ENCODE peak calls at places on chromosomes 6 and 20, in nine cellular contexts. Z is vagina, K is transverse colon, S is H1, M is endothelial cell of umbilical vein, T is suprapubic skin, L is esophagus muscularis mucosa, E is sigmoid colon, Q is HepG2. F is an unnamed sample.

GRCh38 chr6:89818977-89819335 is 638 bp downstream of the MDN1 start:
- DNase-seq in Z (no peak), K (peak), S (no peak), M (peak), T (no peak), L (no peak), E (no peak), Q (peak), F (no peak)

GRCh38 chr20:13268943-13269342 is 47.9 kb downstream of the ISM1 start:
- DNase-seq in Z (no peak), K (no peak), S (no peak), M (no peak), T (no peak), L (no peak), E (no peak), Q (no peak), F (no peak)

GRCh38 chr20:24638546-24639166 is 169.2 kb downstream of the SYNDIG1 start:
- DNase-seq in Z (no peak), K (no peak), S (no peak), M (no peak), T (peak), L (no peak), E (no peak), Q (no peak), F (no peak)

GRCh38 chr6:37994238-37994637 is 174.7 kb downstream of the ZFAND3 start:
- DNase-seq in Z (no peak), K (no peak), S (no peak), M (peak), T (no peak), L (no peak), E (no peak), Q (no peak), F (no peak)

GRCh38 chr6:32886674-32887383 is 32.8 kb downstream of the PSMB9 start:
- DNase-seq in Z (no peak), K (no peak), S (no peak), M (peak), T (no peak), L (no peak), E (no peak), Q (no peak), F (no peak)

GRCh38 chr20:14622796-14623195 is 285.4 kb upstream of the FLRT3 start:
- DNase-seq in Z (no peak), K (no peak), S (peak), M (no peak), T (no peak), L (no peak), E (no peak), Q (peak), F (peak)

GRCh38 chr6:139249387-139249786 is 42.4 kb downstream of the TXLNB start:
- DNase-seq in Z (no peak), K (no peak), S (no peak), M (no peak), T (no peak), L (no peak), E (no peak), Q (no peak), F (no peak)

GRCh38 chr20:2280083-2280482 is 15.7 kb upstream of the TGM3 start:
- DNase-seq in Z (no peak), K (no peak), S (no peak), M (no peak), T (no peak), L (no peak), E (no peak), Q (no peak), F (no peak)

GRCh38 chr6:26342106-26342999 is 22.6 kb upstream of the BTN3A2 start:
- DNase-seq in Z (no peak), K (no peak), S (no peak), M (no peak), T (no peak), L (no peak), E (no peak), Q (no peak), F (no peak)

GRCh38 chr6:168368971-168369370 is 49.4 kb upstream of the DACT2 start:
- DNase-seq in Z (no peak), K (no peak), S (no peak), M (no peak), T (peak), L (no peak), E (peak), Q (no peak), F (no peak)

GRCh38 chr6:142945071-142945445 is at the start of gene HIVEP2:
- DNase-seq in Z (no peak), K (peak), S (no peak), M (peak), T (peak), L (peak), E (peak), Q (peak), F (no peak)

GRCh38 chr20:47487175-47487917 is 14.3 kb upstream of the NCOA3 start:
- DNase-seq in Z (no peak), K (peak), S (no peak), M (peak), T (no peak), L (no peak), E (no peak), Q (no peak), F (no peak)

GRCh38 chr20:58039569-58040092 is 188.8 kb downstream of the ANKRD60 start:
- DNase-seq in Z (peak), K (no peak), S (no peak), M (no peak), T (peak), L (peak), E (peak), Q (no peak), F (no peak)

GRCh38 chr20:946826-947225 is 30.7 kb upstream of the ANGPT4 start:
- DNase-seq in Z (no peak), K (no peak), S (no peak), M (no peak), T (no peak), L (no peak), E (no peak), Q (no peak), F (no peak)

GRCh38 chr6:148577687-148578488 is 168.9 kb upstream of the UST start:
- DNase-seq in Z (no peak), K (peak), S (peak), M (peak), T (no peak), L (peak), E (peak), Q (peak), F (peak)

GRCh38 chr6:162814417-162814988 is 86.7 kb downstream of the PACRG start:
- DNase-seq in Z (no peak), K (no peak), S (no peak), M (no peak), T (no peak), L (no peak), E (no peak), Q (no peak), F (no peak)

GRCh38 chr6:167811689-167812487 is 14.8 kb upstream of the AFDN start:
- DNase-seq in Z (no peak), K (no peak), S (no peak), M (no peak), T (no peak), L (peak), E (no peak), Q (no peak), F (no peak)

GRCh38 chr6:112014483-112014882 is 39.4 kb upstream of the CCN6 start:
- DNase-seq in Z (no peak), K (no peak), S (no peak), M (peak), T (no peak), L (no peak), E (no peak), Q (no peak), F (no peak)

GRCh38 chr6:5085638-5086293 is 625 bp downstream of the PPP1R3G start:
- DNase-seq in Z (peak), K (peak), S (no peak), M (peak), T (no peak), L (no peak), E (no peak), Q (no peak), F (no peak)

DNA sequence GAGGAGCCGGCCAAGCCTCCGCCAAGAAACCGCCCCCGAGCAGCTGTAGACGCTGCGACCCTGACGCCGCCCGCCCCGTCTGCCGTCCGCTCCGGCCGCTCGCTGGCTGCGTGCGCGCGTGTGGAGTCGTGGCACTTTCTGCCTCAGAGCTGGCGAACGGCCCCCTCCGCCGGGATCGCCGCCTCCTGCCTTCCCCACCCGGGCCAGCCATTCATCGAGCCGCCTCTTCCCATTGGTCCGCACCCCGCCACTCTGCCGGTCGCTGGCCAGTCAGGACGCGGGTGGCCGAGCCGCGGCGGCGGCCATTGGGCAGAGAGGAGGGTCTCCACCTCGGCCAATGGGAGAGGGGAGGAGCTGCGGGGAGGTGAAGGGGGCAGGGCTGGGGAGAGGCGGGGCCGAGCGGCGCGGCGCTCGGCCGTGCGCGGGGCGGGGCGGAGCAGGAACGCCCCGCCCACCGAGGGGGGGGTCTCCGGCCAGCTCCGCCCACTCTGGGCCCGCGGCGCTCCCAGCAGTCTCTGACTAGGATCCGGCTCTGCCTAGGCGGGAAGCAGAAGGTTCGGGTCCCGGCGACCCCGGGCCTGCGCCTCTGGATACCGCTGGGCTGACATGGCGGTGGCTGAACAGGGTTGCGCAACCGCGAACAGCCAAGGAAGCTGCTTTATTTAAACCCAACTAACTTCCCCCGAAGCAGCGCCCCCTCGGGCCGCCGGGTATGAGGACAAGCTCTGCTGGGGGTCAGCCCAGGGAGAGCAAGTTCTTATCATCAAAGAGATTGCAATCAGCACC is at the start of gene RRBP1:
- DNase-seq in Z (peak), K (peak), S (peak), M (peak), T (peak), L (peak), E (peak), Q (peak), F (peak)
- TF ChIP-seq POLR2AphosphoS5 in Z (peak), K (peak), S (peak), M (peak), T (peak), L (peak), E (peak), Q (peak), F (peak)

GRCh38 chr6:21801786-21802610 is 208.4 kb downstream of the SOX4 start:
- DNase-seq in Z (no peak), K (no peak), S (no peak), M (no peak), T (no peak), L (no peak), E (no peak), Q (no peak), F (no peak)
- H3K4me3 ChIP-seq in Z (no peak), K (no peak), S (no peak), M (no peak), T (no peak), L (no peak), E (no peak), Q (no peak), F (no peak)

DNA sequence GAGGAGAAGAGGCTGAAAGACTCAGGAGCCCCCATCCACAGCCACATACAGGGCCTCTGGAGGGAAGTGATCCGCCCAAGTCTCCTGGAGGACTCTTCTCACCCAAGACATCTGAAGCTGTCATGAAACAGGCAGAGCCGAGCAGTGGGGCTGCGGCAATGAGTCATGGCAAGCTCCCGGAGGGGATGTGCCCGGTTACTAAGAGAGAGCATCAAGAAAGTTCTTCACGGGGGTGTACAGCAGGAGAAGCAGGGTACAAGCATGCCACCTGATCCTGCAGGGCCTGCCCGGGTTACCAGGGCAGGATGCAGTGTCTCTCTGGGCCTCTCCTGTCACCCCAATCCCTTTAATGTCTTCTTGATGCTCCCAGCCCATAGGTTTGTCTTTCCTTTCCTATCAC is 21.1 kb downstream of the TRIM26 start:
- DNase-seq in Z (no peak), K (no peak), S (no peak), M (no peak), T (no peak), L (peak), E (no peak), Q (no peak), F (no peak)
- TF ChIP-seq POLR2AphosphoS5 in Z (no peak), K (no peak), S (no peak), M (no peak), T (no peak), L (no peak), E (no peak), Q (no peak), F (no peak)

DNA sequence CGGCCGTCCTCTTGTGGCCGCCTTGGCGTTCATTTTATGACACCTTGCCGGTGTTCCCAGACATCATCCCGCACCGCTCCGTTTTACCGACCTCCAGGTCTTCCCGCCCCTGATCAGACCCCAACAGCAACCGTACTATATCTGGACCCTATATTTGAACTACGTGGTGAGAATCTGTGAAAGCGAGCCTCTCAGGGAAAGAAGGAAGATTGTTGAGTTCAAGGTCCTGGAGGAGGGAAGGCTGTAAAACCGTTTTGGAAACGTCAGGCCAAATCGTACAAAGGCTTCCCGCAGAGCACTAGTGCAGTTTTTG is 1.4 kb upstream of the CNR1 start:
- DNase-seq in Z (no peak), K (no peak), S (no peak), M (no peak), T (no peak), L (no peak), E (no peak), Q (no peak), F (no peak)
- H3K4me3 ChIP-seq in Z (peak), K (no peak), S (peak), M (no peak), T (peak), L (peak), E (peak), Q (peak), F (no peak)

GRCh38 chr20:50815162-50815989 is 20.5 kb downstream of the BCAS4 start:
- DNase-seq in Z (no peak), K (peak), S (no peak), M (no peak), T (no peak), L (no peak), E (no peak), Q (no peak), F (no peak)
- TF ChIP-seq POLR2AphosphoS5 in Z (no peak), K (no peak), S (no peak), M (no peak), T (no peak), L (no peak), E (no peak), Q (no peak), F (no peak)

GRCh38 chr6:34226731-34227586 is 9.7 kb upstream of the HMGA1 start:
- DNase-seq in Z (no peak), K (no peak), S (no peak), M (no peak), T (no peak), L (no peak), E (no peak), Q (peak), F (no peak)
- H3K4me3 ChIP-seq in Z (no peak), K (no peak), S (no peak), M (no peak), T (no peak), L (no peak), E (no peak), Q (peak), F (no peak)

DNA sequence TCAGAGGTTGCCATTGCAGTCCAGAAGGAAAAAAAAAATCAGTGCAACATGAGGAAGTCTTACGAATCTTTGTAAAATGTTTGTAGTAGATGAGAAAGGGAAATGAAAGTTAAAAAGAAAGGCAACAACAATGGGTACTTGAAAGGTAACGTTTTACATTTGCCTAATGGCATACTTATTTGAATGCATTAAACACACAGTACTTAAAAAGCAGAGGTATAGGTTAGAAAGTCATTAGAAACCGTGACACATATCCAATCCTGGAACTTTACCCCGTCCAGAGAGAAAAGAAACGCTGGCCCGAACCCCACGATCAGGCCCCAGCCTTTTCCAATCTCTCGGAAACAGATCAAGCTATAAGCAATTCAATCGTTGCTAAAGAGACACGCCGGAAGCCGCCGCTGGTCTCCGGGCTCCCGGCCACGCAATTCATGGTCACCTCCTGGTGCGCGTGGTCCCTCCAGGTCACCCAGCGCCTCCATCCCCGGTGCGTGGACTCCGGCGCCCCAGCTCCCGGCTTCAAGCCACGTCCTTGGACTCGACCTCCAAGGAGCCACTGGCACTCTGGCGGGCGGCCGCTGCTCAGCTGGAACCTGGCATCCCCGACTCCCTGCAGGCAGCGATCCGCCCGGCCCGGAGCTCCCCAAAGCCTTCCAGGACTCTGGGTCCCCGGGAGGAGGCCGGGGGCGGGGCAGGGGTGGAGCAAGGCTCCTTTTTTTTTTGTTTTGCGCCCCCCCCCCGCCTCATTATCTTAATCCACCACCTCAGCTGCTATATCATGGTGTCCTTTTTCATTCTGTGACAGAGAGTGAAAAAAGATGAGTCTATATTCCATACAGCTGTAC is at the start of gene SLC18B1:
- DNase-seq in Z (no peak), K (peak), S (no peak), M (peak), T (peak), L (peak), E (peak), Q (peak), F (no peak)
- TF ChIP-seq POLR2AphosphoS5 in Z (peak), K (no peak), S (peak), M (no peak), T (no peak), L (no peak), E (peak), Q (peak), F (peak)

GRCh38 chr6:145836767-145837166 is 22.2 kb upstream of the FBXO30 start:
- DNase-seq in Z (no peak), K (no peak), S (no peak), M (no peak), T (no peak), L (no peak), E (no peak), Q (no peak), F (no peak)

GRCh38 chr6:145841668-145842067 is 27.1 kb upstream of the FBXO30 start:
- DNase-seq in Z (no peak), K (no peak), S (no peak), M (no peak), T (no peak), L (no peak), E (no peak), Q (no peak), F (no peak)

GRCh38 chr6:145839653-145840052 is 25.1 kb upstream of the FBXO30 start:
- DNase-seq in Z (no peak), K (no peak), S (no peak), M (no peak), T (no peak), L (no peak), E (no peak), Q (no peak), F (no peak)

GRCh38 chr6:145838305-145838704 is 23.7 kb upstream of the FBXO30 start:
- DNase-seq in Z (no peak), K (no peak), S (no peak), M (no peak), T (no peak), L (no peak), E (no peak), Q (no peak), F (no peak)

GRCh38 chr6:145836170-145836569 is 21.6 kb upstream of the FBXO30 start:
- DNase-seq in Z (no peak), K (no peak), S (no peak), M (no peak), T (no peak), L (no peak), E (no peak), Q (no peak), F (no peak)
- H3K4me3 ChIP-seq in Z (no peak), K (no peak), S (no peak), M (no peak), T (no peak), L (no peak), E (no peak), Q (no peak), F (no peak)

GRCh38 chr6:135439549-135439948 is 58.0 kb downstream of the AHI1 start:
- DNase-seq in Z (no peak), K (no peak), S (no peak), M (peak), T (no peak), L (no peak), E (no peak), Q (no peak), F (no peak)

GRCh38 chr6:135438907-135439535 is 58.5 kb downstream of the AHI1 start:
- DNase-seq in Z (no peak), K (no peak), S (no peak), M (peak), T (no peak), L (no peak), E (no peak), Q (peak), F (no peak)

DNA sequence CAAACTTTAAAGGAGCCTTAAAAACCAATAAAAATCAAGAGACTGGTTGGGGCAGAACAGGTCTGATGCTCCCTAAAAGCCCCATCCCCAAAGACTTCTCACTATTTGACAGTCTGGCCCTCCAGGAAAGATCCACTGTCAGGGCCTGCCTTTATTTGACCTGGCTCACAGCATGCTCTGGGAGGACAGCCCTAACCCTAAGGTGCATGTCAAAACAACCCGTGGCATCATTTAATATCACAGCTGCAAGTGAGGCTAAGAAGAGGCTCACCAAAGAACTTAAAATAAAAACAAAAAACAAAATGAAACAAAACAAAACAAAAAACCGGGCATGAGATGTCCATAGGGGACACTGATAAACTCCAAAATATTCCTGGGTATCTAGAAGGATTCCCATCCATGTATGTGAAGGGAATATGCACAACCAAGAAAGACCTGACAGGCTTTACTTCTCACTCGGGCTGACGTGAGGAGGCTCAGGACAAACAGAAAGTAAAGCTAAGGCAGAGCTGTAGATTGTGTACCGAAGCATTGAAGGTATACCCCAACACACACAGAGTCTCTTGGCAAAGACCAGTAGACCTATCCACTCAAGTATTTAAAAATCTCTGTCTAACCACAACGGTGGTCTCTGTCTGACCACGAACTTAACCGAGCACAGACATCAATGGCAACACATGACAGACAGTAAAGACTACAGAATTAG is 57.3 kb downstream of the AHI1 start:
- DNase-seq in Z (no peak), K (no peak), S (no peak), M (no peak), T (no peak), L (no peak), E (no peak), Q (no peak), F (no peak)
- TF ChIP-seq POLR2AphosphoS5 in Z (no peak), K (no peak), S (no peak), M (no peak), T (no peak), L (no peak), E (no peak), Q (no peak), F (no peak)